ENCODE peak calls at places on chromosomes 12 and 14, in seven cellular contexts. V is B cell; Y is stimulated activated CD8-positive, alpha-beta memory T cell treated with anti-CD3 and anti-CD28 coated beads, Interleukin-7, amount 100 ng/mL, for 48 hours; Z is mucosa of descending colon; O is T-cell; I is CD8-positive, alpha-beta T cell; G is foreskin keratinocyte. M is an unnamed sample.

GRCh38 chr14:66709292-66709691 is 201.3 kb downstream of the GPHN start:
- DNase-seq in V (no peak), Y (no peak), Z (no peak), O (no peak), I (no peak), G (peak; percentile 51), M (peak; percentile 59)

GRCh38 chr14:74962059-74962458 is 6.7 kb upstream of the PGF start:
- DNase-seq in V (no peak), Y (no peak), Z (no peak), O (no peak), I (no peak), G (no peak), M (no peak)

GRCh38 chr12:46468159-46468558 is 95.6 kb upstream of the SLC38A2 start:
- DNase-seq in V (no peak), Y (no peak), Z (no peak), O (no peak), I (no peak), G (peak; percentile 45), M (peak; percentile 81)

GRCh38 chr12:90010089-90010488 is 301.5 kb upstream of the ATP2B1 start:
- DNase-seq in V (no peak), Y (no peak), Z (no peak), O (no peak), I (no peak), G (no peak), M (no peak)

GRCh38 chr14:73833530-73834257 is 17.9 kb upstream of the PTGR2 start:
- DNase-seq in V (no peak), Y (no peak), Z (no peak), O (no peak), I (no peak), G (no peak), M (peak; percentile 84)

GRCh38 chr12:59252731-59253130 is 332.4 kb upstream of the LRIG3 start:
- DNase-seq in V (no peak), Y (no peak), Z (no peak), O (no peak), I (no peak), G (no peak), M (no peak)

GRCh38 chr14:99518441-99519346 is 37.5 kb downstream of the CCNK start:
- DNase-seq in V (peak; percentile 72), Y (peak; percentile 48), Z (peak; percentile 79), O (peak; percentile 80), I (peak; percentile 92), G (peak; percentile 39), M (peak; percentile 64)

GRCh38 chr12:125403145-125403789 is 338.0 kb downstream of the AACS start:
- DNase-seq in V (no peak), Y (no peak), Z (no peak), O (no peak), I (no peak), G (peak; percentile 1), M (peak; percentile 34)

M was measured in cardiac muscle cell.